ENCODE peak calls at places on chromosomes 12 and 14, in ten cellular contexts. E, G, K, U, B, R, H, W, Q and X are unnamed samples.

GRCh38 chr14:92546347-92547053 is 32.9 kb downstream of the RIN3 start:
- DNase-seq in B (peak), K (peak), W (peak), E (no peak), U (no peak), R (no peak), H (no peak), Q (no peak), G (peak), X (peak)

GRCh38 chr14:59349154-59349772 is 115.9 kb downstream of the GPR135 start:
- DNase-seq in R (no peak), B (no peak), W (no peak), U (no peak), E (no peak), K (no peak), H (no peak), G (no peak), Q (no peak), X (no peak)

GRCh38 chr12:128903231-128903630 is 50.0 kb downstream of the GLT1D1 start:
- DNase-seq in G (no peak), K (no peak), E (no peak), H (no peak), U (no peak), B (no peak), R (no peak), Q (no peak), W (no peak), X (no peak)

GRCh38 chr14:99047436-99048110 is 224.4 kb downstream of the BCL11B start:
- DNase-seq in H (no peak), G (no peak), K (no peak), W (no peak), Q (no peak), E (no peak), U (no peak), R (no peak), B (no peak), X (no peak)

GRCh38 chr12:12294215-12295005 is 27.6 kb upstream of the LRP6 start:
- DNase-seq in K (no peak), E (no peak), R (peak), W (no peak), B (no peak), H (no peak), U (no peak), G (no peak), Q (no peak), X (no peak)

GRCh38 chr12:19967486-19967885 is 400.9 kb upstream of the PDE3A start:
- DNase-seq in H (no peak), Q (no peak), G (no peak), R (peak), B (peak), K (peak), U (no peak), E (no peak), W (peak), X (peak)

GRCh38 chr14:34387974-34388533 is 74.0 kb downstream of the SPTSSA start:
- DNase-seq in B (no peak), K (peak), E (no peak), H (no peak), W (no peak), R (no peak), Q (no peak), U (no peak), G (no peak), X (no peak)

GRCh38 chr14:52876311-52876710 is 74.5 kb downstream of the FERMT2 start:
- DNase-seq in B (no peak), Q (no peak), W (peak), U (no peak), R (no peak), E (no peak), H (no peak), K (peak), G (no peak), X (peak)

GRCh38 chr14:69059658-69060648 is 80.9 kb upstream of the ACTN1 start:
- DNase-seq in G (peak), H (no peak), R (no peak), Q (no peak), B (peak), K (peak), E (no peak), U (no peak), W (peak), X (peak)

GRCh38 chr12:66269757-66270383 is 32.4 kb upstream of the HELB start:
- DNase-seq in E (no peak), Q (peak), W (peak), R (no peak), B (peak), U (peak), K (peak), G (peak), H (peak), X (peak)

GRCh38 chr12:130101370-130101769 is 60.9 kb upstream of the FZD10 start:
- DNase-seq in H (no peak), Q (no peak), K (no peak), U (no peak), W (no peak), B (no peak), R (no peak), E (no peak), G (no peak), X (no peak)

GRCh38 chr12:47883663-47884195 is 21.1 kb downstream of the VDR start:
- DNase-seq in U (no peak), E (no peak), H (no peak), B (no peak), W (no peak), K (no peak), R (no peak), G (no peak), Q (no peak), X (no peak)

GRCh38 chr14:50520947-50521815 is 11.2 kb downstream of the MAP4K5 start:
- DNase-seq in U (peak), R (no peak), Q (no peak), W (peak), E (no peak), G (no peak), B (peak), H (no peak), K (peak), X (peak)

GRCh38 chr12:58167622-58168021 is 226.3 kb downstream of the ATP23 start:
- DNase-seq in Q (no peak), U (no peak), K (no peak), G (no peak), R (no peak), W (no peak), B (no peak), H (no peak), E (no peak), X (no peak)

GRCh38 chr14:21308479-21309237 is 28.8 kb downstream of the RPGRIP1 start:
- DNase-seq in R (peak), B (peak), W (peak), G (peak), K (peak), E (peak), U (no peak), H (peak), Q (peak), X (peak)

GRCh38 chr14:59310644-59311043 is 122.2 kb downstream of the DAAM1 start:
- DNase-seq in E (no peak), H (no peak), K (peak), Q (peak), U (no peak), W (peak), G (no peak), R (no peak), B (no peak), X (peak)

GRCh38 chr12:27899151-27899661 is 73.3 kb downstream of the PTHLH start:
- DNase-seq in K (peak), U (peak), Q (no peak), W (peak), G (no peak), H (no peak), E (no peak), R (no peak), B (peak), X (peak)

GRCh38 chr14:88013750-88014349 is 8.9 kb downstream of the GPR65 start:
- DNase-seq in U (peak), K (peak), E (no peak), G (peak), H (peak), W (peak), B (peak), Q (peak), R (peak), X (peak)

GRCh38 chr14:68655961-68656360 is 136.9 kb downstream of the ZFP36L1 start:
- DNase-seq in B (no peak), Q (no peak), W (no peak), U (no peak), K (peak), G (peak), R (no peak), E (no peak), H (no peak), X (no peak)

GRCh38 chr14:80906946-80907345 is 34.6 kb downstream of the CEP128 start:
- DNase-seq in G (no peak), U (no peak), K (no peak), H (no peak), E (no peak), R (no peak), B (no peak), Q (no peak), W (no peak), X (peak)

GRCh38 chr12:65817866-65818265 is 6.4 kb upstream of the HMGA2 start:
- DNase-seq in R (no peak), Q (no peak), E (no peak), K (no peak), G (no peak), H (no peak), B (no peak), U (no peak), W (no peak), X (no peak)